ENCODE peak calls at places on chromosomes 5 and 9, in ten cellular contexts. One of them, this sample, is unnamed. For H3K9me3, the result is how much of the 10 kb centered on the place peaks cover.

GRCh38 chr5:111116550-111116949 is 24.4 kb downstream of the WDR36 start:
- DNase-seq in IMR-90: peak
- DNase-seq in ovary: no peak
- DNase-seq in heart left ventricle: no peak
- DNase-seq in spleen: no peak
- DNase-seq in body of pancreas: no peak
- DNase-seq in suprapubic skin: no peak
- DNase-seq in A549: no peak
- DNase-seq in HCT116: no peak
- DNase-seq in Peyer's patch: no peak
- DNase-seq in this sample: no peak

GRCh38 chr5:94240616-94241287 is 377.7 kb downstream of the KIAA0825 start:
- DNase-seq in IMR-90: peak
- DNase-seq in ovary: no peak
- DNase-seq in heart left ventricle: peak
- DNase-seq in spleen: no peak
- DNase-seq in body of pancreas: peak
- DNase-seq in suprapubic skin: no peak
- DNase-seq in A549: no peak
- DNase-seq in HCT116: no peak
- DNase-seq in Peyer's patch: no peak
- DNase-seq in this sample: no peak

GRCh38 chr5:36950586-36951457 is 74.3 kb downstream of the NIPBL start:
- DNase-seq in IMR-90: peak
- DNase-seq in ovary: no peak
- DNase-seq in heart left ventricle: no peak
- DNase-seq in spleen: no peak
- DNase-seq in body of pancreas: no peak
- DNase-seq in suprapubic skin: no peak
- DNase-seq in A549: no peak
- DNase-seq in HCT116: no peak
- DNase-seq in Peyer's patch: no peak
- DNase-seq in this sample: no peak

GRCh38 chr9:79263666-79264460 is 307.9 kb upstream of the TLE4 start:
- DNase-seq in IMR-90: peak
- DNase-seq in ovary: no peak
- DNase-seq in heart left ventricle: peak
- DNase-seq in spleen: no peak
- DNase-seq in body of pancreas: peak
- DNase-seq in suprapubic skin: no peak
- DNase-seq in A549: no peak
- DNase-seq in HCT116: no peak
- DNase-seq in Peyer's patch: no peak
- DNase-seq in this sample: no peak

GRCh38 chr5:142511318-142511717 is 174.6 kb downstream of the FGF1 start:
- DNase-seq in IMR-90: no peak
- DNase-seq in ovary: no peak
- DNase-seq in heart left ventricle: no peak
- DNase-seq in spleen: no peak
- DNase-seq in body of pancreas: no peak
- DNase-seq in suprapubic skin: no peak
- DNase-seq in A549: no peak
- DNase-seq in HCT116: no peak
- DNase-seq in Peyer's patch: no peak
- DNase-seq in this sample: no peak

GRCh38 chr5:142474426-142474825 is 149.6 kb upstream of the SPRY4 start:
- DNase-seq in IMR-90: no peak
- DNase-seq in ovary: no peak
- DNase-seq in heart left ventricle: no peak
- DNase-seq in spleen: no peak
- DNase-seq in body of pancreas: no peak
- DNase-seq in suprapubic skin: no peak
- DNase-seq in A549: no peak
- DNase-seq in HCT116: no peak
- DNase-seq in Peyer's patch: no peak
- DNase-seq in this sample: no peak

GRCh38 chr9:82673904-82674303 is 389.0 kb downstream of the RASEF start:
- DNase-seq in IMR-90: no peak
- DNase-seq in ovary: no peak
- DNase-seq in heart left ventricle: no peak
- DNase-seq in spleen: no peak
- DNase-seq in body of pancreas: no peak
- DNase-seq in suprapubic skin: no peak
- DNase-seq in A549: no peak
- DNase-seq in HCT116: no peak
- DNase-seq in Peyer's patch: no peak
- DNase-seq in this sample: no peak

GRCh38 chr5:143116817-143117216 is 286.7 kb downstream of the NR3C1 start:
- DNase-seq in IMR-90: no peak
- DNase-seq in ovary: no peak
- DNase-seq in heart left ventricle: no peak
- DNase-seq in spleen: no peak
- DNase-seq in body of pancreas: no peak
- DNase-seq in suprapubic skin: no peak
- DNase-seq in A549: no peak
- DNase-seq in HCT116: no peak
- DNase-seq in Peyer's patch: no peak
- DNase-seq in this sample: no peak

GRCh38 chr5:173032730-173033129 is 23.4 kb upstream of the CREBRF start:
- DNase-seq in IMR-90: no peak
- DNase-seq in ovary: no peak
- DNase-seq in heart left ventricle: no peak
- DNase-seq in spleen: no peak
- DNase-seq in body of pancreas: no peak
- DNase-seq in suprapubic skin: no peak
- DNase-seq in A549: no peak
- DNase-seq in HCT116: no peak
- DNase-seq in Peyer's patch: no peak
- DNase-seq in this sample: no peak

GRCh38 chr5:173041881-173042481 is 14.2 kb upstream of the CREBRF start:
- DNase-seq in IMR-90: peak
- DNase-seq in ovary: no peak
- DNase-seq in heart left ventricle: no peak
- DNase-seq in spleen: no peak
- DNase-seq in body of pancreas: no peak
- DNase-seq in suprapubic skin: no peak
- DNase-seq in A549: no peak
- DNase-seq in HCT116: no peak
- DNase-seq in Peyer's patch: no peak
- DNase-seq in this sample: no peak

GRCh38 chr5:173039964-173040363 is 16.2 kb upstream of the CREBRF start:
- DNase-seq in IMR-90: no peak
- DNase-seq in ovary: no peak
- DNase-seq in heart left ventricle: no peak
- DNase-seq in spleen: no peak
- DNase-seq in body of pancreas: no peak
- DNase-seq in suprapubic skin: no peak
- DNase-seq in A549: no peak
- DNase-seq in HCT116: no peak
- DNase-seq in Peyer's patch: no peak
- DNase-seq in this sample: no peak

DNA sequence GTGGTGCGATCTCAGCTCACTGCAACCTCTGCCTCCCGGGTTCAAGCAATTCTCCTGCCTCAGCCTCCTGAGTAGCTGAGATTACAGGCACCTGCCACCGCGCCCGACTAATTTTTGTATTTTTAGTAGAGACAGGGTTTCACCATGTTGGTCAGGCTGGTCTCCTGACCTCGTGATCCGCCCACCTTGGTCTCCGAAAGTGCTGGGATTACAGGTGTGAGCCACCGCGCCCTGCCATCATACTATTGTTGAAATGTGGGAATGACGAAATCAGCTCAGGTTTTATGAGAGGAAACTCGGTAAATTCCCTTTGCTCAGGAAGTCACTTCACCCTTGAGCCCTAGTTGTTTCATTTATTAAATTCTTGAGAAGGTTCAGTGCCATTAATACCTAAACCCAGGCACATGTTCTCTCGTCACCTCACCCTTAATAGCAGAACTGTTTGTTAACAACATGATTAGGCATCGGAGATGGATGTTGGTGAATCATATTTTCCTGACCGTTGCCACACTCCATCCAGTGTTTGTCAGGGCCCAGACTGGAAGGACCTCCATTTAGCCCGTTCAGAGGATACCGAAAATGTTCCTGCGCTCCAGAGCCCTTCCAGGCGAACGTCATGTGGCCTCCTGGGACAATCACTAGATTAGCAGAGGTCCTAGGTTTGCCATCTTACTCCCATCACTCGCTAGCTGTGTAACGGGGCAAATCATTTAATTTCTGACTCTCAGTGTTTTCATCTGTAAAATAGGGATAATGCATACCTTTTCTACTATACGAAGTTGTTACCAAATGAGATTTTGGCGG is 20.0 kb upstream of the CREBRF start:
- DNase-seq in IMR-90: no peak
- DNase-seq in ovary: no peak
- DNase-seq in heart left ventricle: no peak
- DNase-seq in spleen: no peak
- DNase-seq in body of pancreas: no peak
- DNase-seq in suprapubic skin: no peak
- DNase-seq in A549: no peak
- DNase-seq in HCT116: no peak
- DNase-seq in Peyer's patch: peak
- DNase-seq in this sample: no peak
- TF ChIP-seq POLR2A in IMR-90: no peak
- TF ChIP-seq POLR2A in ovary: no peak
- TF ChIP-seq POLR2A in heart left ventricle: no peak
- TF ChIP-seq POLR2A in spleen: no peak
- TF ChIP-seq POLR2A in body of pancreas: no peak
- TF ChIP-seq POLR2A in suprapubic skin: no peak
- TF ChIP-seq POLR2A in A549: no peak
- TF ChIP-seq POLR2A in HCT116: no peak
- TF ChIP-seq POLR2A in Peyer's patch: no peak
- TF ChIP-seq POLR2A in this sample: no peak

GRCh38 chr5:109242518-109242917 is 167.3 kb downstream of the PJA2 start:
- DNase-seq in IMR-90: no peak
- DNase-seq in ovary: no peak
- DNase-seq in heart left ventricle: no peak
- DNase-seq in spleen: no peak
- DNase-seq in body of pancreas: no peak
- DNase-seq in suprapubic skin: no peak
- DNase-seq in A549: no peak
- DNase-seq in HCT116: no peak
- DNase-seq in Peyer's patch: no peak
- DNase-seq in this sample: no peak

GRCh38 chr5:109234381-109234780 is 175.4 kb downstream of the PJA2 start:
- DNase-seq in IMR-90: no peak
- DNase-seq in ovary: no peak
- DNase-seq in heart left ventricle: no peak
- DNase-seq in spleen: no peak
- DNase-seq in body of pancreas: no peak
- DNase-seq in suprapubic skin: no peak
- DNase-seq in A549: no peak
- DNase-seq in HCT116: no peak
- DNase-seq in Peyer's patch: no peak
- DNase-seq in this sample: peak

DNA sequence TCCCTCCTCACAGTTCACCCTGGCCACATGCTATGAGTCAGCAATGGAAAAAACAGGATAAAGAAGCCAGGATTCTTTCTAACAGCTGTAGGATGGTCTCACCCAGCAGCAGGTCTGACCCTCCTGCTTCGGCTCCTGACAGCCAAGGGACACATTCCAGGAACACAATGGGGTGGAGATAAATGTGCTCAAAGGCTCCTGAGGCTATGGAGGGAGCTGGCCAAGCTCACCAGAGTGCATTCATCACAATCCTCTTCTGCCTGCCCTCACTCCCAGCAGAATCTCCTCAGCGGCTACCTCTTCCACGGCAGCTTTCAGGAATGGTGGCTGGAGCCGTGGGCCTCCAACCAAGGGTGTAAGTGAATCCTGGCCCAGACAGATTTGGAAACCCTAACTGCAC is 170.3 kb downstream of the PJA2 start:
- DNase-seq in IMR-90: no peak
- DNase-seq in ovary: no peak
- DNase-seq in heart left ventricle: no peak
- DNase-seq in spleen: no peak
- DNase-seq in body of pancreas: no peak
- DNase-seq in suprapubic skin: no peak
- DNase-seq in A549: no peak
- DNase-seq in HCT116: no peak
- DNase-seq in Peyer's patch: no peak
- DNase-seq in this sample: no peak
- H3K9me3 ChIP-seq in IMR-90: under half
- H3K9me3 ChIP-seq in ovary: under half
- H3K9me3 ChIP-seq in heart left ventricle: under half
- H3K9me3 ChIP-seq in spleen: under half
- H3K9me3 ChIP-seq in body of pancreas: under half
- H3K9me3 ChIP-seq in suprapubic skin: under half
- H3K9me3 ChIP-seq in A549: under half
- H3K9me3 ChIP-seq in HCT116: under half
- H3K9me3 ChIP-seq in Peyer's patch: under half
- H3K9me3 ChIP-seq in this sample: under half

GRCh38 chr9:133844876-133845658 is 106.9 kb upstream of the SARDH start:
- DNase-seq in IMR-90: peak
- DNase-seq in ovary: no peak
- DNase-seq in heart left ventricle: peak
- DNase-seq in spleen: peak
- DNase-seq in body of pancreas: peak
- DNase-seq in suprapubic skin: peak
- DNase-seq in A549: no peak
- DNase-seq in HCT116: no peak
- DNase-seq in Peyer's patch: peak
- DNase-seq in this sample: peak
- TF ChIP-seq POLR2A in IMR-90: no peak
- TF ChIP-seq POLR2A in ovary: no peak
- TF ChIP-seq POLR2A in heart left ventricle: no peak
- TF ChIP-seq POLR2A in spleen: no peak
- TF ChIP-seq POLR2A in body of pancreas: peak
- TF ChIP-seq POLR2A in suprapubic skin: no peak
- TF ChIP-seq POLR2A in A549: no peak
- TF ChIP-seq POLR2A in HCT116: no peak
- TF ChIP-seq POLR2A in Peyer's patch: no peak
- TF ChIP-seq POLR2A in this sample: no peak

DNA sequence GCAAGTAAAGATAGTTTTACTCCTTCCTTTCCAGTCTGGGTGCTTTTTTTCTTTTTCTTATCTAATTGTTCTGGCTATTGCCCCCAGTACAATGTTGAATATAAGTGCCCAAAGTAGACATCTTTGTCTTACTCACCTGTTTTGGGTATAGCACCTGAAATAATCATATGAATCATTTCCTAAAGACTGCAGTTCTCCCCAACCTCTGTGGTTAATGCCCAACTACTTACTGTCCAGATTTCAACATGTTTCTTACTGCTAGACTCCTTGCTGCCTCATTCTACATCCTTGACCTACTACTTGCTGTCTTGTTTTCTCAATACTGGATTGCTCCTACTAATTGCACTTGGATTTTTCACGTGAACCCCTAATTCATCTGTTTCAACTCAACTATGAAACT is 8.8 kb upstream of the HSDL2 start:
- DNase-seq in IMR-90: no peak
- DNase-seq in ovary: no peak
- DNase-seq in heart left ventricle: no peak
- DNase-seq in spleen: no peak
- DNase-seq in body of pancreas: no peak
- DNase-seq in suprapubic skin: no peak
- DNase-seq in A549: no peak
- DNase-seq in HCT116: no peak
- DNase-seq in Peyer's patch: no peak
- DNase-seq in this sample: no peak
- H3K9me3 ChIP-seq in IMR-90: under half
- H3K9me3 ChIP-seq in ovary: under half
- H3K9me3 ChIP-seq in heart left ventricle: under half
- H3K9me3 ChIP-seq in spleen: under half
- H3K9me3 ChIP-seq in body of pancreas: under half
- H3K9me3 ChIP-seq in suprapubic skin: under half
- H3K9me3 ChIP-seq in A549: under half
- H3K9me3 ChIP-seq in HCT116: under half
- H3K9me3 ChIP-seq in Peyer's patch: under half
- H3K9me3 ChIP-seq in this sample: under half

This sample was measured in upper lobe of left lung.